ENCODE peak calls at places on chromosomes 7 and 10, in seven cellular contexts. One of them, this sample, is unnamed.
A peak's percentile ranks its signal among the peaks of the same experiment; 100 is the strongest.

GRCh38 chr10:49512121-49512809 is 26.7 kb downstream of the ERCC6 start:
- DNase-seq in H9: no peak
- DNase-seq in mesendoderm: peak; percentile 50
- DNase-seq in HT1080: no peak
- DNase-seq in stimulated activated CD4-positive, alpha-beta T cell treated with anti-CD3 and anti-CD28 coated beads, Interleukin-15, amount 100 ng/mL, for 1 hour: no peak
- DNase-seq in NCI-H2081: peak; percentile 18
- DNase-seq in EH: peak; percentile 45
- DNase-seq in this sample: peak; percentile 11

GRCh38 chr7:25856056-25856780 is 295.8 kb upstream of the NFE2L3 start:
- DNase-seq in EH: no peak
- DNase-seq in mesendoderm: no peak
- DNase-seq in stimulated activated CD4-positive, alpha-beta T cell treated with anti-CD3 and anti-CD28 coated beads, Interleukin-15, amount 100 ng/mL, for 1 hour: no peak
- DNase-seq in NCI-H2081: no peak
- DNase-seq in HT1080: no peak
- DNase-seq in H9: no peak
- DNase-seq in this sample: no peak

GRCh38 chr7:102320601-102321350 is 34.1 kb downstream of the SH2B2 start:
- DNase-seq in HT1080: no peak
- DNase-seq in EH: no peak
- DNase-seq in stimulated activated CD4-positive, alpha-beta T cell treated with anti-CD3 and anti-CD28 coated beads, Interleukin-15, amount 100 ng/mL, for 1 hour: no peak
- DNase-seq in NCI-H2081: no peak
- DNase-seq in H9: no peak
- DNase-seq in mesendoderm: no peak
- DNase-seq in this sample: no peak

GRCh38 chr10:31999836-32000235 is 56.4 kb downstream of the KIF5B start:
- DNase-seq in stimulated activated CD4-positive, alpha-beta T cell treated with anti-CD3 and anti-CD28 coated beads, Interleukin-15, amount 100 ng/mL, for 1 hour: no peak
- DNase-seq in EH: no peak
- DNase-seq in H9: no peak
- DNase-seq in HT1080: no peak
- DNase-seq in mesendoderm: no peak
- DNase-seq in NCI-H2081: no peak
- DNase-seq in this sample: no peak

GRCh38 chr10:126930506-126931458 is 25.6 kb downstream of the DOCK1 start:
- DNase-seq in NCI-H2081: no peak
- DNase-seq in EH: peak; percentile 47
- DNase-seq in HT1080: no peak
- DNase-seq in mesendoderm: no peak
- DNase-seq in stimulated activated CD4-positive, alpha-beta T cell treated with anti-CD3 and anti-CD28 coated beads, Interleukin-15, amount 100 ng/mL, for 1 hour: no peak
- DNase-seq in H9: no peak
- DNase-seq in this sample: no peak

GRCh38 chr7:6497637-6497905 is 49.8 kb upstream of the DAGLB start:
- DNase-seq in stimulated activated CD4-positive, alpha-beta T cell treated with anti-CD3 and anti-CD28 coated beads, Interleukin-15, amount 100 ng/mL, for 1 hour: no peak
- DNase-seq in EH: no peak
- DNase-seq in mesendoderm: no peak
- DNase-seq in H9: no peak
- DNase-seq in HT1080: no peak
- DNase-seq in NCI-H2081: no peak
- DNase-seq in this sample: no peak

GRCh38 chr10:485776-486572 is 203.5 kb downstream of the DIP2C start:
- DNase-seq in mesendoderm: no peak
- DNase-seq in H9: peak; percentile 20
- DNase-seq in NCI-H2081: peak; percentile 38
- DNase-seq in HT1080: no peak
- DNase-seq in stimulated activated CD4-positive, alpha-beta T cell treated with anti-CD3 and anti-CD28 coated beads, Interleukin-15, amount 100 ng/mL, for 1 hour: no peak
- DNase-seq in EH: peak; percentile 28
- DNase-seq in this sample: no peak

GRCh38 chr10:11429439-11430052 is 181.9 kb downstream of the USP6NL start:
- DNase-seq in H9: peak; percentile 17
- DNase-seq in EH: no peak
- DNase-seq in HT1080: peak; percentile 42
- DNase-seq in NCI-H2081: no peak
- DNase-seq in mesendoderm: no peak
- DNase-seq in stimulated activated CD4-positive, alpha-beta T cell treated with anti-CD3 and anti-CD28 coated beads, Interleukin-15, amount 100 ng/mL, for 1 hour: no peak
- DNase-seq in this sample: no peak

GRCh38 chr10:131977323-131978096 is 4.2 kb downstream of the BNIP3 start:
- DNase-seq in stimulated activated CD4-positive, alpha-beta T cell treated with anti-CD3 and anti-CD28 coated beads, Interleukin-15, amount 100 ng/mL, for 1 hour: no peak
- DNase-seq in EH: no peak
- DNase-seq in H9: no peak
- DNase-seq in HT1080: no peak
- DNase-seq in mesendoderm: no peak
- DNase-seq in NCI-H2081: no peak
- DNase-seq in this sample: no peak